ENCODE peak calls at places on chromosomes 16 and 17, in eight cellular contexts. U, E, N, D, H, C, L and Y are unnamed samples. For H3K36me3, the result is how much of the 10 kb centered on the place peaks cover.

GRCh38 chr16:87897563-87898505 is 28.5 kb upstream of the SLC7A5 start:
- DNase-seq in D (no peak), C (no peak), N (no peak), H (no peak), L (no peak), E (no peak), U (no peak), Y (no peak)

GRCh38 chr17:28698253-28698941 is 13.3 kb downstream of the PROCA1 start:
- DNase-seq in N (no peak), C (no peak), L (no peak), E (no peak), U (no peak), H (no peak), D (no peak), Y (peak)

GRCh38 chr17:81910840-81911276 is 341 bp downstream of the PCYT2 start:
- DNase-seq in C (no peak), E (no peak), N (no peak), L (no peak), D (no peak), H (peak), U (no peak), Y (peak)

GRCh38 chr16:25010542-25010941 is 4.6 kb downstream of the ARHGAP17 start:
- DNase-seq in H (no peak), L (no peak), E (no peak), N (no peak), C (no peak), D (no peak), U (no peak), Y (no peak)

GRCh38 chr16:1044515-1045362 is 27.8 kb upstream of the SSTR5 start:
- DNase-seq in D (no peak), L (no peak), N (no peak), U (no peak), C (no peak), E (no peak), H (no peak), Y (no peak)

GRCh38 chr17:66533572-66533971 is 231.2 kb downstream of the PRKCA start:
- DNase-seq in E (no peak), H (peak), C (no peak), L (peak), U (no peak), N (no peak), D (no peak), Y (no peak)

GRCh38 chr17:71964559-71964958 is 156.3 kb upstream of the SOX9 start:
- DNase-seq in D (peak), H (peak), E (no peak), L (no peak), U (no peak), N (no peak), C (no peak), Y (no peak)

GRCh38 chr17:36602030-36602737 is 801 bp downstream of the MRM1 start:
- DNase-seq in N (peak), E (no peak), U (no peak), H (peak), D (no peak), L (no peak), C (no peak), Y (peak)

GRCh38 chr16:4176794-4177438 is 60.7 kb upstream of the ADCY9 start:
- DNase-seq in L (peak), E (no peak), N (peak), U (no peak), C (no peak), D (no peak), H (no peak), Y (peak)

GRCh38 chr17:28896884-28897768 is at the start of gene FLOT2:
- DNase-seq in E (no peak), D (peak), L (no peak), C (peak), N (peak), U (no peak), H (peak), Y (peak)

GRCh38 chr16:66028505-66029216 is 337.8 kb upstream of the CDH5 start:
- DNase-seq in U (no peak), L (peak), D (no peak), E (no peak), N (peak), C (no peak), H (no peak), Y (no peak)

GRCh38 chr16:29910819-29911675 is 10.8 kb downstream of the ASPHD1 start:
- DNase-seq in D (no peak), H (no peak), L (no peak), N (no peak), U (no peak), E (no peak), C (no peak), Y (no peak)

GRCh38 chr17:29059281-29059680 is 16.3 kb downstream of the PIPOX start:
- DNase-seq in D (no peak), U (no peak), L (peak), E (no peak), C (no peak), N (peak), H (no peak), Y (no peak)

GRCh38 chr16:90081606-90081970 is 4.5 kb upstream of the PRDM7 start:
- DNase-seq in C (no peak), N (no peak), U (no peak), E (no peak), D (no peak), L (no peak), H (no peak), Y (no peak)

GRCh38 chr17:58307468-58308172 is 21.0 kb downstream of the TSPOAP1 start:
- DNase-seq in C (no peak), D (no peak), E (no peak), H (no peak), L (no peak), U (no peak), N (no peak), Y (no peak)

GRCh38 chr17:32523017-32523680 is 36.4 kb downstream of the CDK5R1 start:
- DNase-seq in E (no peak), N (no peak), U (no peak), D (no peak), C (no peak), H (no peak), L (no peak), Y (peak)

GRCh38 chr17:64385187-64386083 is 5.2 kb downstream of the PECAM1 start:
- DNase-seq in L (peak), E (no peak), N (peak), D (peak), C (no peak), U (no peak), H (no peak), Y (peak)

GRCh38 chr16:10940501-10941079 is 1.7 kb downstream of the DEXI start:
- DNase-seq in E (no peak), D (no peak), C (no peak), H (no peak), L (no peak), N (no peak), U (no peak), Y (no peak)

GRCh38 chr17:21211825-21212479 is 2.0 kb downstream of the TMEM11 start:
- DNase-seq in E (no peak), L (no peak), U (no peak), C (no peak), D (no peak), N (no peak), H (no peak), Y (peak)

GRCh38 chr17:8162997-8163977 is 539 bp upstream of the VAMP2 start:
- DNase-seq in N (no peak), H (peak), U (no peak), L (no peak), C (peak), D (no peak), E (no peak), Y (peak)

GRCh38 chr16:370443-370842 is at the start of gene MRPL28:
- DNase-seq in E (peak), U (no peak), C (peak), L (peak), N (peak), D (peak), H (peak), Y (peak)

GRCh38 chr16:20853076-20853597 is 46.8 kb downstream of the REXO5 start:
- DNase-seq in L (no peak), D (no peak), H (peak), C (no peak), U (no peak), N (no peak), E (no peak), Y (no peak)

GRCh38 chr17:57881143-57881542 is 31.3 kb upstream of the MRPS23 start:
- DNase-seq in N (no peak), E (no peak), L (peak), C (no peak), D (peak), U (no peak), H (no peak), Y (no peak)

GRCh38 chr16:4624827-4625616 is 396 bp downstream of the MGRN1 start:
- DNase-seq in L (peak), U (no peak), H (peak), D (peak), E (no peak), C (peak), N (peak), Y (peak)

GRCh38 chr17:16516594-16517018 is 24.6 kb upstream of the LRRC75A start:
- DNase-seq in C (no peak), L (peak), D (peak), H (peak), N (peak), E (no peak), U (no peak), Y (no peak)

GRCh38 chr16:74570412-74571301 is 36.3 kb downstream of the GLG1 start:
- DNase-seq in D (no peak), C (no peak), E (no peak), N (no peak), L (no peak), H (no peak), U (no peak), Y (no peak)

GRCh38 chr17:2194778-2195417 is 108.7 kb downstream of the SMG6 start:
- DNase-seq in E (peak), N (no peak), D (no peak), C (no peak), H (no peak), U (no peak), L (no peak), Y (no peak)

GRCh38 chr17:74935585-74936469 is at the start of gene OTOP3:
- DNase-seq in N (no peak), U (no peak), H (no peak), E (no peak), D (no peak), L (no peak), C (no peak), Y (no peak)

GRCh38 chr16:27853651-27854050 is 209.9 kb downstream of the GSG1L start:
- DNase-seq in C (no peak), E (no peak), L (no peak), U (no peak), N (no peak), H (no peak), D (no peak), Y (no peak)

GRCh38 chr16:27851586-27851985 is 211.9 kb downstream of the GSG1L start:
- DNase-seq in N (no peak), U (no peak), D (no peak), L (no peak), C (no peak), E (no peak), H (no peak), Y (no peak)

GRCh38 chr16:27852116-27852515 is 211.4 kb downstream of the GSG1L start:
- DNase-seq in E (no peak), D (no peak), U (no peak), H (no peak), N (no peak), L (no peak), C (no peak), Y (no peak)

GRCh38 chr16:27852681-27853080 is 210.8 kb downstream of the GSG1L start:
- DNase-seq in D (no peak), L (no peak), E (no peak), U (no peak), H (no peak), C (no peak), N (no peak), Y (no peak)

GRCh38 chr16:27853101-27853500 is 210.4 kb downstream of the GSG1L start:
- DNase-seq in H (peak), E (no peak), D (no peak), L (no peak), U (no peak), C (no peak), N (no peak), Y (no peak)
- H3K36me3 ChIP-seq in H (under half), E (under half), D (under half), L (under half), U (under half), C (under half), N (under half), Y (under half)

GRCh38 chr16:73315645-73316044 is 267.7 kb upstream of the ZFHX3 start:
- DNase-seq in U (no peak), D (no peak), E (no peak), L (no peak), N (no peak), C (no peak), H (no peak), Y (no peak)
- H3K4me3 ChIP-seq in U (no peak), D (no peak), E (no peak), L (no peak), N (no peak), C (no peak), H (no peak), Y (no peak)

DNA sequence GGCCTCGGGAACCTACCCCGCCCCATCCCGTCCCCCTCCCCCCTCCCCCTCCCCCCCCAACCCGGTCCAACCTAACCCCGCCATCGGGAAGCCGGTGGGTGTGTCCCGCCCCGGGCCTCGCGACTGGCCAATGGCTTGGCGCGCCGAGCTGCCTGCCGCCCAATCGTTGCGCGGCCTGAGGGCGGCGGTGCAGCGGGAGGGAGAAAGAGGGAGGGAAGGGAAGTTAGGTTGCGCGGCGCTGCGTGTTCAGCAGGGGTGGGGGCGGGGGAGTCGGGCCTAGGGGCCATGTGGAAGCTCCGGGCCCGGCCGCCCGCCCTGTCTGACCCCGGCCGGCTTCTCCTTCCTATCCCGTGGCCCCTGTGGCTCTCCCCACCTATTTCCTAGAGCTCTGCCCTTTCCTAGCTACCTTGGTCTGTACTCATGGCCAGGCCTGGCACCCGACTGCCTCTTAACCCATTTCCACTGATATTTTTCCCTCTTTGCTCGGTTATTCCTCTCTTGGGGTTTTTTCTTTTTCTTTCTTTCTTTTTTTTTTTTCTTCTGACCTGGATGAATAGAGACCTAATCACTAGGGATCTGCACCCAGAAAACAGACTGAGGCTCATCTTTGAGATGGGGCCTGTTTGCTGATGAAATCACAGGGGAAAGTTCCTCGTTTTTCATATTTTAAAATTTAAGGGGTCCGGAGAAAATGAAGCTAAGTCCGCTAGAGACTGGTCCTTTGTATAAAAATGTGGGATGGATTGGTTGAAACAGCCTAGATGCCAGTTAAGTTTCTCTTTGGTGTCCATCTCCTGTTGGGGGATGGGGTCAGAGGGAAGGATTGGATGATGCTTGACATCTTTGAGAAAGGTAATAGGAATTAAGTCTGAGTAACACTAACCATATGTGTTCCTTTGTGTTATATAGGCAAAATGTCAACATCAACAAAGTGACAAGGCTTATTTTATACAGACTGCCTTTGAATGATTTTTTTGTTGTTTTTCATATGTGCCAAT is 1.1 kb downstream of the KPNB1 start:
- DNase-seq in L (peak), H (peak), C (peak), N (peak), E (peak), U (peak), D (peak), Y (peak)
- H3K27ac ChIP-seq in L (peak), H (no peak), C (peak), N (peak), E (no peak), U (peak), D (peak), Y (peak)

DNA sequence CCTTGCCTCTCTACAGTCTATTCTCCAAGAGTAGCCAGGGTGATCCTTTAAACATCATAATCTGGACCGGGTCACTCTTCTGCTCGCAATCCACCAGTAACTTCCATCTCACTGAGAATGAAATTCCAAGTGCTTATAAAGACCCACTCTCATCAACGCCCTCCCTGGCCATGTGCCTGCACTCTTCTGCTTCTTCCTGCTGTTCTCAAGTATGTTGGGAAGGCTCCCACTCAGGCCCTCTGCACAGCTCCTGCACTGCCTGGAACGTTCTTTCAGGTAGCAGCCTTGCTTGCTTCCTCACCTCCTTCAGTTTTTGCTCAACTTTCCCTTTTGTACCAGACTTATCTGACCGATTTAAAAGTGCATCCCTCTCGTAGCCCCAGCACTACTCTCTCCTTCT is 44.4 kb downstream of the BRD7 start:
- DNase-seq in C (no peak), D (no peak), H (no peak), N (no peak), U (no peak), E (no peak), L (no peak), Y (no peak)
- H3K36me3 ChIP-seq in C (under half), D (half or more), H (under half), N (under half), U (under half), E (under half), L (under half), Y (under half)